ENCODE peak calls at places on chromosomes 6 and 20, in eight cellular contexts. H is body of pancreas, J is brain microvascular endothelial cell, I is GM23338, U is right lobe of liver, T is tibial artery, N is bronchial epithelial cell, Y is uterus. S is an unnamed sample. For H3K36me3, the result is how much of the 10 kb centered on the place peaks cover.

GRCh38 chr6:140345935-140346334 is 971.5 kb upstream of the CITED2 start:
- DNase-seq in H (no peak), J (no peak), I (no peak), U (no peak), T (no peak), N (no peak), Y (no peak), S (no peak)

GRCh38 chr6:156963712-156964700 is 186.8 kb downstream of the ARID1B start:
- DNase-seq in H (no peak), J (peak), I (no peak), U (peak), T (no peak), N (peak), Y (no peak), S (no peak)

GRCh38 chr20:370151-370600 is 10.4 kb upstream of the TRIB3 start:
- DNase-seq in H (no peak), J (no peak), I (no peak), U (no peak), T (no peak), N (peak), Y (no peak), S (no peak)

GRCh38 chr20:34791289-34792020 is 34.0 kb downstream of the NCOA6 start:
- DNase-seq in H (no peak), J (no peak), I (peak), U (no peak), T (no peak), N (no peak), Y (no peak), S (no peak)

GRCh38 chr6:117494283-117494682 is 11.8 kb downstream of the DCBLD1 start:
- DNase-seq in H (no peak), J (peak), I (no peak), U (no peak), T (no peak), N (peak), Y (no peak), S (no peak)

GRCh38 chr6:29509239-29509638 is 21.5 kb upstream of the MAS1L start:
- DNase-seq in H (no peak), J (no peak), I (no peak), U (no peak), T (no peak), N (no peak), Y (no peak), S (no peak)

GRCh38 chr20:37346526-37347346 is 796 bp downstream of the SRC start:
- DNase-seq in H (no peak), J (no peak), I (peak), U (no peak), T (peak), N (no peak), Y (peak), S (no peak)

GRCh38 chr6:164039954-164040375 is 625.4 kb downstream of the QKI start:
- DNase-seq in H (peak), J (no peak), I (no peak), U (peak), T (no peak), N (no peak), Y (peak), S (no peak)

GRCh38 chr20:35870541-35871307 is 83.6 kb downstream of the SCAND1 start:
- DNase-seq in H (no peak), J (peak), I (no peak), U (no peak), T (no peak), N (peak), Y (no peak), S (no peak)

GRCh38 chr6:89045585-89045984 is 35.0 kb upstream of the PNRC1 start:
- DNase-seq in H (no peak), J (no peak), I (no peak), U (no peak), T (no peak), N (peak), Y (no peak), S (no peak)

GRCh38 chr6:6439778-6440177 is 119.3 kb upstream of the F13A1 start:
- DNase-seq in H (no peak), J (no peak), I (no peak), U (no peak), T (no peak), N (no peak), Y (no peak), S (no peak)

GRCh38 chr6:163716690-163717089 is 302.2 kb downstream of the QKI start:
- DNase-seq in H (no peak), J (no peak), I (no peak), U (no peak), T (no peak), N (no peak), Y (no peak), S (no peak)

GRCh38 chr6:67615796-67616195 is 1019.3 kb upstream of the ADGRB3 start:
- DNase-seq in H (no peak), J (peak), I (no peak), U (no peak), T (no peak), N (no peak), Y (no peak), S (no peak)

GRCh38 chr6:19839237-19839546 is 2.0 kb downstream of the ID4 start:
- DNase-seq in H (no peak), J (no peak), I (no peak), U (no peak), T (no peak), N (no peak), Y (no peak), S (no peak)

GRCh38 chr6:142372348-142372747 is 70.5 kb downstream of the ADGRG6 start:
- DNase-seq in H (no peak), J (peak), I (no peak), U (no peak), T (no peak), N (peak), Y (no peak), S (peak)

GRCh38 chr6:149628865-149629544 is 19.5 kb downstream of the KATNA1 start:
- DNase-seq in H (no peak), J (no peak), I (no peak), U (no peak), T (no peak), N (peak), Y (no peak), S (no peak)

GRCh38 chr20:38723982-38724602 is at the start of gene SLC32A1:
- DNase-seq in H (no peak), J (no peak), I (peak), U (no peak), T (no peak), N (no peak), Y (no peak), S (no peak)

GRCh38 chr6:8017276-8017701 is 46.9 kb downstream of the BLOC1S5 start:
- DNase-seq in H (no peak), J (no peak), I (no peak), U (no peak), T (no peak), N (no peak), Y (no peak), S (no peak)

GRCh38 chr6:87718662-87719433 is 16.8 kb upstream of the AKIRIN2 start:
- DNase-seq in H (no peak), J (no peak), I (no peak), U (no peak), T (no peak), N (peak), Y (no peak), S (no peak)

GRCh38 chr6:99026135-99026534 is 78.4 kb upstream of the FBXL4 start:
- DNase-seq in H (no peak), J (no peak), I (peak), U (no peak), T (no peak), N (peak), Y (no peak), S (no peak)

GRCh38 chr6:43497129-43497396 is 13.1 kb downstream of the LRRC73 start:
- DNase-seq in H (no peak), J (no peak), I (no peak), U (no peak), T (no peak), N (no peak), Y (no peak), S (no peak)

GRCh38 chr6:147311218-147311617 is 107.0 kb downstream of the STXBP5 start:
- DNase-seq in H (no peak), J (no peak), I (no peak), U (no peak), T (no peak), N (no peak), Y (no peak), S (no peak)

GRCh38 chr6:112202639-112203341 is 51.6 kb downstream of the LAMA4 start:
- DNase-seq in H (no peak), J (peak), I (no peak), U (no peak), T (no peak), N (no peak), Y (no peak), S (no peak)

GRCh38 chr20:56995635-56996075 is 270.8 kb downstream of the BMP7 start:
- DNase-seq in H (peak), J (no peak), I (peak), U (no peak), T (no peak), N (no peak), Y (no peak), S (no peak)

GRCh38 chr6:138594749-138595148 is 95.5 kb upstream of the NHSL1 start:
- DNase-seq in H (no peak), J (no peak), I (no peak), U (no peak), T (no peak), N (no peak), Y (no peak), S (no peak)

GRCh38 chr20:62662422-62662821 is 20.1 kb downstream of the SLCO4A1 start:
- DNase-seq in H (no peak), J (no peak), I (no peak), U (no peak), T (no peak), N (peak), Y (no peak), S (no peak)

GRCh38 chr6:39997101-39997635 is 62.9 kb upstream of the MOCS1 start:
- DNase-seq in H (no peak), J (no peak), I (no peak), U (no peak), T (no peak), N (peak), Y (no peak), S (no peak)

GRCh38 chr6:42777126-42777822 is 4.6 kb upstream of the BICRAL start:
- DNase-seq in H (no peak), J (peak), I (no peak), U (no peak), T (no peak), N (peak), Y (no peak), S (peak)

GRCh38 chr20:29297411-29298270 is 1959.8 kb upstream of the DEFB115 start:
- DNase-seq in H (no peak), J (no peak), I (no peak), U (no peak), T (no peak), N (no peak), Y (no peak), S (no peak)

DNA sequence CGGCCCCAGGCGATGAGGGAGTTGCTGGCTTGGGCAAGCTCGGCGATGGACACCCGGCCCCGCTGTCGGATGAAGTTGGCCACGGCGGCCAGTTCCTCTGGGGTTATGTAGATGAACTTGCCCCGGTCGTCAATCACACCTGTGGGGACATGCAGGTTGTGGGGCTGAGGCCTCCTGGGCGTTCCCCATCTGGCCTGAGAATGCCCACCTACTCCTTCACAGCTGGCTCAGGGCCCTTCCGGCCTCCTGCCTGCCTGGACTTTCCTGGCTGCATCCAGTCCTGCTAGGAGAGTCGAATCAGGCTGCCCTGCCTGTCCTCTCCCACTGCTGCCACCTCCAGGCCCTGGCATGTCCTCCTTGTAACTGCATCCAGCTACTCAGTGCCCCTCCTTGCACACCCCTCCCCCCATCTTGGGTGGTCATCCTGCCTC is 13.8 kb downstream of the DDRGK1 start:
- DNase-seq in H (no peak), J (no peak), I (peak), U (no peak), T (no peak), N (no peak), Y (no peak), S (no peak)
- H3K36me3 ChIP-seq in H (under half), J (under half), I (under half), U (under half), T (half or more), N (under half), Y (under half), S (under half)

GRCh38 chr6:161660666-161661571 is 387.1 kb upstream of the AGPAT4 start:
- DNase-seq in H (no peak), J (no peak), I (no peak), U (no peak), T (no peak), N (no peak), Y (no peak), S (no peak)
- TF ChIP-seq CTCF in H (no peak), J (no peak), I (peak), U (no peak), T (no peak), N (no peak), Y (no peak), S (no peak)

DNA sequence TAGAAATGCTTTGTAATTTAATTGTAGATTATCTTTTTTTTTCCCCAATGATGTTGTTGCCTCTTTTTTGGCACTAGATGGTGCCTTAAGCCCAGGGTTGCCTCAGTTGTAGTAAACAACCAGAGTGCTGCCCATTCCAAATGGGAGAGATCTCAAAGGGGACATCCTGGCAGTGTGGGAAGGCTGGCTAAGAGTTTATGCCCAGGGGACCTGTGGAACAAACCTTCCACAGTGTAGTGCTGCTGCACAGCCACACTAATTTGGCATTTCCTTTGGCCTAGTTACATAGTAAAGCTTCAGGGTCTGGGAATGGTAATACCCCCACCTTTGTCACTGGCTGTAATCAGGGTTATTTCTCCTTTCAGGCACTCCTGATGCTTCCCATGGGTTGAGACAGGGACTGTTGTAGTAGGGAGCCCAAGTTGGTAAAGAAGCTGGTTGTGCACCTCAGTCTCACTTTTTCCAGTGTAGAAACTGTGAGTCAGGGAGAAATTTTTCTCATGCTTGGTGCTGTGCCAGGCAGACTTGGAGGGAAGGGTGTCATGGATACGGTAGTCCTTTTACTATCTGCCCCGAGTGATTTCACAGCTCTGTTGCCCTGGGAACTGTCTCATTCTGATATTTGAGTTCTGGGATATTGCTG is 177.8 kb upstream of the ECI2 start:
- DNase-seq in H (peak), J (peak), I (peak), U (no peak), T (peak), N (peak), Y (no peak), S (peak)
- H3K4me3 ChIP-seq in H (no peak), J (no peak), I (no peak), U (no peak), T (no peak), N (no peak), Y (no peak), S (no peak)

DNA sequence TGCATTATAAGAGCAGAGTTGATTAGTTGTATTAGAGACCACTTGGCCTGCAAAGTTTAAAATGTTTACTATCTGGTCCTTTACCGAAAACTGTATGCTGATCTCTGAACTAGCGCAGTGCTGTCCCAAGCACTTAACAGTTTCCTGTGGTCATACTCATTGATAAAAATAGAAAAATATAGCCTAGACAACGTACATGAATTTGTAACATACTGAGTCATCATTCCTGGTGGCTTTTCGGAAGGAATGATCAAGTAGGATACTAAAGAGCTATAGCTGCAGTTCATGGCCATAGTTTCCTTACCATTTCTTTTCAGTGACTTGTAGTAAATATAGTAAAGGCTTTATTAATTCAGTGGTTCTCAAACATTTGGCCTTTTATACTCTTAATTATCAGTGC is 18.4 kb downstream of the TTK start:
- DNase-seq in H (no peak), J (peak), I (no peak), U (no peak), T (no peak), N (peak), Y (no peak), S (no peak)
- H3K36me3 ChIP-seq in H (under half), J (under half), I (under half), U (under half), T (under half), N (under half), Y (under half), S (under half)

GRCh38 chr6:127608554-127609270 is 31.7 kb downstream of the C6orf58 start:
- DNase-seq in H (no peak), J (no peak), I (no peak), U (no peak), T (no peak), N (no peak), Y (no peak), S (no peak)

GRCh38 chr6:127606131-127606562 is 29.2 kb downstream of the C6orf58 start:
- DNase-seq in H (no peak), J (peak), I (peak), U (no peak), T (no peak), N (peak), Y (no peak), S (peak)
- TF ChIP-seq CTCF in H (no peak), J (peak), I (peak), U (peak), T (no peak), N (peak), Y (no peak), S (peak)

S was measured in kidney epithelial cell.